ENCODE peak calls at places on chromosome 13, in five cellular contexts. One of them, this sample, is unnamed.
A peak's percentile ranks its signal among the peaks of the same experiment; 100 is the strongest.

GRCh38 chr13:44274838-44275237 is 98.8 kb upstream of the SERP2 start:
- DNase-seq in lower leg skin: peak; percentile 54
- DNase-seq in choroid plexus epithelial cell: no peak
- DNase-seq in epithelial cell of proximal tubule: no peak
- DNase-seq in astrocyte of the spinal cord: peak; percentile 26
- DNase-seq in this sample: no peak

GRCh38 chr13:47087841-47088240 is 191.0 kb upstream of the HTR2A start:
- DNase-seq in lower leg skin: no peak
- DNase-seq in astrocyte of the spinal cord: peak; percentile 79
- DNase-seq in choroid plexus epithelial cell: peak; percentile 72
- DNase-seq in epithelial cell of proximal tubule: no peak
- DNase-seq in this sample: no peak

GRCh38 chr13:41075485-41075884 is 14.2 kb downstream of the WBP4 start:
- DNase-seq in lower leg skin: no peak
- DNase-seq in choroid plexus epithelial cell: no peak
- DNase-seq in astrocyte of the spinal cord: no peak
- DNase-seq in epithelial cell of proximal tubule: no peak
- DNase-seq in this sample: no peak

GRCh38 chr13:100552755-100553154 is 35.8 kb downstream of the GGACT start:
- DNase-seq in choroid plexus epithelial cell: no peak
- DNase-seq in epithelial cell of proximal tubule: no peak
- DNase-seq in astrocyte of the spinal cord: no peak
- DNase-seq in lower leg skin: no peak
- DNase-seq in this sample: no peak

GRCh38 chr13:86737334-86737932 is 933.7 kb upstream of the SLITRK5 start:
- DNase-seq in lower leg skin: no peak
- DNase-seq in choroid plexus epithelial cell: no peak
- DNase-seq in epithelial cell of proximal tubule: no peak
- DNase-seq in astrocyte of the spinal cord: no peak
- DNase-seq in this sample: no peak

GRCh38 chr13:21703846-21704245 is 33.0 kb downstream of the FGF9 start:
- DNase-seq in choroid plexus epithelial cell: no peak
- DNase-seq in astrocyte of the spinal cord: no peak
- DNase-seq in epithelial cell of proximal tubule: no peak
- DNase-seq in lower leg skin: no peak
- DNase-seq in this sample: no peak

GRCh38 chr13:33971305-33971819 is 153.4 kb downstream of the RFC3 start:
- DNase-seq in astrocyte of the spinal cord: no peak
- DNase-seq in epithelial cell of proximal tubule: no peak
- DNase-seq in choroid plexus epithelial cell: no peak
- DNase-seq in lower leg skin: no peak
- DNase-seq in this sample: no peak

GRCh38 chr13:92938481-92939020 is 288.1 kb upstream of the GPC6 start:
- DNase-seq in lower leg skin: no peak
- DNase-seq in astrocyte of the spinal cord: no peak
- DNase-seq in choroid plexus epithelial cell: no peak
- DNase-seq in epithelial cell of proximal tubule: no peak
- DNase-seq in this sample: no peak

GRCh38 chr13:50015750-50016149 is 506 bp downstream of the KCNRG start:
- DNase-seq in astrocyte of the spinal cord: no peak
- DNase-seq in choroid plexus epithelial cell: no peak
- DNase-seq in epithelial cell of proximal tubule: no peak
- DNase-seq in lower leg skin: no peak
- DNase-seq in this sample: no peak

GRCh38 chr13:50017819-50018218 is 2.6 kb downstream of the KCNRG start:
- DNase-seq in astrocyte of the spinal cord: no peak
- DNase-seq in epithelial cell of proximal tubule: no peak
- DNase-seq in lower leg skin: no peak
- DNase-seq in choroid plexus epithelial cell: no peak
- DNase-seq in this sample: no peak

GRCh38 chr13:50015263-50015662 is at the start of gene KCNRG:
- DNase-seq in choroid plexus epithelial cell: no peak
- DNase-seq in epithelial cell of proximal tubule: no peak
- DNase-seq in lower leg skin: no peak
- DNase-seq in astrocyte of the spinal cord: peak; percentile 46
- DNase-seq in this sample: no peak

GRCh38 chr13:50014404-50014803 is 840 bp upstream of the KCNRG start:
- DNase-seq in choroid plexus epithelial cell: no peak
- DNase-seq in lower leg skin: no peak
- DNase-seq in epithelial cell of proximal tubule: no peak
- DNase-seq in astrocyte of the spinal cord: no peak
- DNase-seq in this sample: no peak

GRCh38 chr13:50016421-50016820 is 1.2 kb downstream of the KCNRG start:
- DNase-seq in epithelial cell of proximal tubule: no peak
- DNase-seq in choroid plexus epithelial cell: peak; percentile 70
- DNase-seq in lower leg skin: no peak
- DNase-seq in astrocyte of the spinal cord: peak; percentile 66
- DNase-seq in this sample: no peak
- TF ChIP-seq CTCF in epithelial cell of proximal tubule: no peak
- TF ChIP-seq CTCF in choroid plexus epithelial cell: peak; percentile 3
- TF ChIP-seq CTCF in lower leg skin: no peak
- TF ChIP-seq CTCF in astrocyte of the spinal cord: no peak
- TF ChIP-seq CTCF in this sample: no peak

GRCh38 chr13:27792393-27793218 is at the start of gene GSX1:
- DNase-seq in choroid plexus epithelial cell: peak; percentile 80
- DNase-seq in lower leg skin: no peak
- DNase-seq in epithelial cell of proximal tubule: no peak
- DNase-seq in astrocyte of the spinal cord: peak; percentile 80
- DNase-seq in this sample: peak; percentile 29
- H3K4me3 ChIP-seq in choroid plexus epithelial cell: no peak within 1 kb of the TSS
- H3K4me3 ChIP-seq in lower leg skin: no peak within 1 kb of the TSS
- H3K4me3 ChIP-seq in epithelial cell of proximal tubule: no peak within 1 kb of the TSS
- H3K4me3 ChIP-seq in astrocyte of the spinal cord: no peak within 1 kb of the TSS
- H3K4me3 ChIP-seq in this sample: no peak within 1 kb of the TSS

DNA sequence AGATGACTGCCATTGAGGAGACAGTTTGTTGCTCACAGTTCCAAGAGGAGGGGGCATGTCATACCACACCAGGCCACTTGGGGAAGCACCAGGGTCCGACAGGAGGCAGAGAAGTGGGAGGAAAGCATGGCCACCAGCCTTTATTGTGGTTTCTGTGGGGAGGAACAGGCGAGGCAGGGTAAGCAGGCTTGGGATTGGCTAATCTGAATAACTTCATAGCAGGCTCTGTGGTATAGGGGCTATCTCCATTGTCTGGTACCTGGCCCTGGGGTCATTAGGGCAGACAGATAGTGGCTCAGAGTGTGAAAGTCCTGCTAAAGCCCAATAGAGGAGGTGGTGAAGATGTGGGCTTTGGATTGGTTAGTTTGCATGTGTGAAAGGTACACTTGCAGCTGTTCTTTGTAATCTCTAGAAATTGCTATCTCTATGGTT is 35.5 kb downstream of the CBY2 start:
- DNase-seq in choroid plexus epithelial cell: no peak
- DNase-seq in epithelial cell of proximal tubule: no peak
- DNase-seq in lower leg skin: no peak
- DNase-seq in astrocyte of the spinal cord: no peak
- DNase-seq in this sample: no peak
- TF ChIP-seq CTCF in choroid plexus epithelial cell: peak; percentile 6
- TF ChIP-seq CTCF in epithelial cell of proximal tubule: peak; percentile 30
- TF ChIP-seq CTCF in lower leg skin: no peak
- TF ChIP-seq CTCF in astrocyte of the spinal cord: peak; percentile 27
- TF ChIP-seq CTCF in this sample: peak; percentile 36

GRCh38 chr13:23430664-23431063 is 2.8 kb downstream of the SACS start:
- DNase-seq in astrocyte of the spinal cord: no peak
- DNase-seq in choroid plexus epithelial cell: no peak
- DNase-seq in epithelial cell of proximal tubule: no peak
- DNase-seq in lower leg skin: no peak
- DNase-seq in this sample: no peak

GRCh38 chr13:23434431-23434830 is 929 bp upstream of the SACS start:
- DNase-seq in choroid plexus epithelial cell: no peak
- DNase-seq in epithelial cell of proximal tubule: no peak
- DNase-seq in astrocyte of the spinal cord: no peak
- DNase-seq in lower leg skin: no peak
- DNase-seq in this sample: no peak

GRCh38 chr13:23436680-23437079 is 3.2 kb upstream of the SACS start:
- DNase-seq in epithelial cell of proximal tubule: no peak
- DNase-seq in astrocyte of the spinal cord: no peak
- DNase-seq in lower leg skin: no peak
- DNase-seq in choroid plexus epithelial cell: no peak
- DNase-seq in this sample: no peak

GRCh38 chr13:23433171-23434153 is at the start of gene SACS:
- DNase-seq in choroid plexus epithelial cell: peak; percentile 47
- DNase-seq in epithelial cell of proximal tubule: no peak
- DNase-seq in lower leg skin: no peak
- DNase-seq in astrocyte of the spinal cord: peak; percentile 65
- DNase-seq in this sample: no peak

DNA sequence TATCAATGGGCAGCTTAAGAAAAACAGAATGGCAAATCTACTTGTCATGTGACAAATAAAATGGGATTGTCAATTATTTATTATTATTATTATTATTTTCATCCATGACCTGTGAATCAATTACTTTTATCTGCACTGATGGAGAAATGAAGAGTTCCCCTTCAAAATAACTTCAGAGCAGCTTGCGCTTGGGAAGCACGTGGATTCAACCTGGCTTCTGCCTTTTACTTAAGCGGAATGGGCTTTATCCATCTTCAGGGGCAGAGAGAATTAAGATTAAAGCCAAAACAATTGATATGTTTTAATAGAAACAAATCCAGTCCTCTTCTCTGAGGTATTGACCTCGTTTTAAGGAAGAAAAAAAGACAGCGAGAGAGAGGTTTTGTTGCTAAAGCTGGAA is 913 bp downstream of the SACS start:
- DNase-seq in astrocyte of the spinal cord: peak; percentile 16
- DNase-seq in lower leg skin: no peak
- DNase-seq in epithelial cell of proximal tubule: no peak
- DNase-seq in choroid plexus epithelial cell: no peak
- DNase-seq in this sample: no peak
- H3K4me3 ChIP-seq in astrocyte of the spinal cord: peak overlapping the region; percentile 63
- H3K4me3 ChIP-seq in lower leg skin: no peak overlapping the region
- H3K4me3 ChIP-seq in epithelial cell of proximal tubule: peak overlapping the region; percentile 93
- H3K4me3 ChIP-seq in choroid plexus epithelial cell: no peak overlapping the region
- H3K4me3 ChIP-seq in this sample: peak overlapping the region; percentile 72

This sample was measured in retinal pigment epithelial cell.